ENCODE peak calls at places on chromosome 19, in six cellular contexts. One of them, this sample, is unnamed.

GRCh38 chr19:49853852-49854849 is 3.2 kb downstream of the PTOV1 start:
- DNase-seq in neural progenitor cell: no peak
- DNase-seq in stimulated activated CD4-positive, alpha-beta T cell treated with anti-CD3 and anti-CD28 coated beads, TNF-alpha, amount 100 ng/mL, for 24 hours: no peak
- DNase-seq in stimulated activated CD8-positive, alpha-beta memory T cell treated with anti-CD3 and anti-CD28 coated beads, Interleukin-4, amount 100 ng/mL, for 48 hours: no peak
- DNase-seq in AG09319: no peak
- DNase-seq in ureter: no peak
- DNase-seq in this sample: no peak

GRCh38 chr19:12792048-12792852 is 964 bp downstream of the JUNB start:
- DNase-seq in neural progenitor cell: peak; percentile 76
- DNase-seq in stimulated activated CD4-positive, alpha-beta T cell treated with anti-CD3 and anti-CD28 coated beads, TNF-alpha, amount 100 ng/mL, for 24 hours: no peak
- DNase-seq in stimulated activated CD8-positive, alpha-beta memory T cell treated with anti-CD3 and anti-CD28 coated beads, Interleukin-4, amount 100 ng/mL, for 48 hours: peak; percentile 81
- DNase-seq in AG09319: no peak
- DNase-seq in ureter: peak; percentile 78
- DNase-seq in this sample: peak; percentile 63

GRCh38 chr19:3285647-3286176 is 61.3 kb downstream of the CELF5 start:
- DNase-seq in neural progenitor cell: no peak
- DNase-seq in stimulated activated CD4-positive, alpha-beta T cell treated with anti-CD3 and anti-CD28 coated beads, TNF-alpha, amount 100 ng/mL, for 24 hours: no peak
- DNase-seq in stimulated activated CD8-positive, alpha-beta memory T cell treated with anti-CD3 and anti-CD28 coated beads, Interleukin-4, amount 100 ng/mL, for 48 hours: peak; percentile 83
- DNase-seq in AG09319: no peak
- DNase-seq in ureter: no peak
- DNase-seq in this sample: no peak

GRCh38 chr19:35643255-35644205 is 2.0 kb downstream of the ETV2 start:
- DNase-seq in neural progenitor cell: peak; percentile 97
- DNase-seq in stimulated activated CD4-positive, alpha-beta T cell treated with anti-CD3 and anti-CD28 coated beads, TNF-alpha, amount 100 ng/mL, for 24 hours: peak; percentile 46
- DNase-seq in stimulated activated CD8-positive, alpha-beta memory T cell treated with anti-CD3 and anti-CD28 coated beads, Interleukin-4, amount 100 ng/mL, for 48 hours: peak; percentile 87
- DNase-seq in AG09319: peak; percentile 34
- DNase-seq in ureter: peak; percentile 82
- DNase-seq in this sample: peak; percentile 88

GRCh38 chr19:11963566-11964355 is 1.1 kb upstream of the ZNF763 start:
- DNase-seq in neural progenitor cell: peak; percentile 92
- DNase-seq in stimulated activated CD4-positive, alpha-beta T cell treated with anti-CD3 and anti-CD28 coated beads, TNF-alpha, amount 100 ng/mL, for 24 hours: peak; percentile 56
- DNase-seq in stimulated activated CD8-positive, alpha-beta memory T cell treated with anti-CD3 and anti-CD28 coated beads, Interleukin-4, amount 100 ng/mL, for 48 hours: peak; percentile 86
- DNase-seq in AG09319: peak; percentile 40
- DNase-seq in ureter: peak; percentile 80
- DNase-seq in this sample: no peak

GRCh38 chr19:40598918-40599307 is 2.3 kb upstream of the LTBP4 start:
- DNase-seq in neural progenitor cell: no peak
- DNase-seq in stimulated activated CD4-positive, alpha-beta T cell treated with anti-CD3 and anti-CD28 coated beads, TNF-alpha, amount 100 ng/mL, for 24 hours: no peak
- DNase-seq in stimulated activated CD8-positive, alpha-beta memory T cell treated with anti-CD3 and anti-CD28 coated beads, Interleukin-4, amount 100 ng/mL, for 48 hours: no peak
- DNase-seq in AG09319: no peak
- DNase-seq in ureter: no peak
- DNase-seq in this sample: no peak

GRCh38 chr19:1725100-1726064 is 27.9 kb upstream of the ONECUT3 start:
- DNase-seq in neural progenitor cell: peak; percentile 94
- DNase-seq in stimulated activated CD4-positive, alpha-beta T cell treated with anti-CD3 and anti-CD28 coated beads, TNF-alpha, amount 100 ng/mL, for 24 hours: no peak
- DNase-seq in stimulated activated CD8-positive, alpha-beta memory T cell treated with anti-CD3 and anti-CD28 coated beads, Interleukin-4, amount 100 ng/mL, for 48 hours: peak; percentile 63
- DNase-seq in AG09319: peak; percentile 14
- DNase-seq in ureter: no peak
- DNase-seq in this sample: peak; percentile 42

GRCh38 chr19:4531562-4532165 is 3.4 kb downstream of the PLIN5 start:
- DNase-seq in neural progenitor cell: no peak
- DNase-seq in stimulated activated CD4-positive, alpha-beta T cell treated with anti-CD3 and anti-CD28 coated beads, TNF-alpha, amount 100 ng/mL, for 24 hours: no peak
- DNase-seq in stimulated activated CD8-positive, alpha-beta memory T cell treated with anti-CD3 and anti-CD28 coated beads, Interleukin-4, amount 100 ng/mL, for 48 hours: no peak
- DNase-seq in AG09319: no peak
- DNase-seq in ureter: no peak
- DNase-seq in this sample: no peak

GRCh38 chr19:3179739-3180293 is 1.2 kb downstream of the S1PR4 start:
- DNase-seq in neural progenitor cell: no peak
- DNase-seq in stimulated activated CD4-positive, alpha-beta T cell treated with anti-CD3 and anti-CD28 coated beads, TNF-alpha, amount 100 ng/mL, for 24 hours: no peak
- DNase-seq in stimulated activated CD8-positive, alpha-beta memory T cell treated with anti-CD3 and anti-CD28 coated beads, Interleukin-4, amount 100 ng/mL, for 48 hours: peak; percentile 63
- DNase-seq in AG09319: no peak
- DNase-seq in ureter: no peak
- DNase-seq in this sample: no peak

GRCh38 chr19:13610042-13610691 is 103.9 kb upstream of the CACNA1A start:
- DNase-seq in neural progenitor cell: peak; percentile 44
- DNase-seq in stimulated activated CD4-positive, alpha-beta T cell treated with anti-CD3 and anti-CD28 coated beads, TNF-alpha, amount 100 ng/mL, for 24 hours: no peak
- DNase-seq in stimulated activated CD8-positive, alpha-beta memory T cell treated with anti-CD3 and anti-CD28 coated beads, Interleukin-4, amount 100 ng/mL, for 48 hours: no peak
- DNase-seq in AG09319: no peak
- DNase-seq in ureter: no peak
- DNase-seq in this sample: no peak

GRCh38 chr19:50465986-50466771 is 10.1 kb upstream of the EMC10 start:
- DNase-seq in neural progenitor cell: peak; percentile 82
- DNase-seq in stimulated activated CD4-positive, alpha-beta T cell treated with anti-CD3 and anti-CD28 coated beads, TNF-alpha, amount 100 ng/mL, for 24 hours: no peak
- DNase-seq in stimulated activated CD8-positive, alpha-beta memory T cell treated with anti-CD3 and anti-CD28 coated beads, Interleukin-4, amount 100 ng/mL, for 48 hours: no peak
- DNase-seq in AG09319: no peak
- DNase-seq in ureter: no peak
- DNase-seq in this sample: no peak

GRCh38 chr19:38989066-38989605 is 13.6 kb upstream of the FBXO17 start:
- DNase-seq in neural progenitor cell: peak; percentile 84
- DNase-seq in stimulated activated CD4-positive, alpha-beta T cell treated with anti-CD3 and anti-CD28 coated beads, TNF-alpha, amount 100 ng/mL, for 24 hours: no peak
- DNase-seq in stimulated activated CD8-positive, alpha-beta memory T cell treated with anti-CD3 and anti-CD28 coated beads, Interleukin-4, amount 100 ng/mL, for 48 hours: no peak
- DNase-seq in AG09319: no peak
- DNase-seq in ureter: no peak
- DNase-seq in this sample: no peak

GRCh38 chr19:33317522-33317921 is 15.2 kb upstream of the CEBPA start:
- DNase-seq in neural progenitor cell: no peak
- DNase-seq in stimulated activated CD4-positive, alpha-beta T cell treated with anti-CD3 and anti-CD28 coated beads, TNF-alpha, amount 100 ng/mL, for 24 hours: no peak
- DNase-seq in stimulated activated CD8-positive, alpha-beta memory T cell treated with anti-CD3 and anti-CD28 coated beads, Interleukin-4, amount 100 ng/mL, for 48 hours: no peak
- DNase-seq in AG09319: no peak
- DNase-seq in ureter: no peak
- DNase-seq in this sample: no peak

This sample was measured in MCF 10A.